ENCODE peak calls at places on chromosomes 5 and 9, in six cellular contexts. Z, I, B, T, H and M are unnamed samples. For H3K4me1, the result is how much of the 10 kb centered on the place peaks cover.

GRCh38 chr5:106331415-106331814 is 1339.3 kb downstream of the EFNA5 start:
- DNase-seq in Z (no peak), I (no peak), B (no peak), T (no peak), H (no peak), M (no peak)

GRCh38 chr5:163916376-163916775 is 411.0 kb downstream of the MAT2B start:
- DNase-seq in Z (peak), I (peak), B (no peak), T (no peak), H (no peak), M (no peak)

GRCh38 chr9:120680161-120680560 is 34.1 kb downstream of the MEGF9 start:
- DNase-seq in Z (no peak), I (no peak), B (no peak), T (no peak), H (no peak), M (no peak)

GRCh38 chr5:16844952-16845351 is 91.1 kb downstream of the MYO10 start:
- DNase-seq in Z (no peak), I (no peak), B (no peak), T (no peak), H (no peak), M (no peak)

GRCh38 chr5:151068571-151069197 is 12.2 kb downstream of the TNIP1 start:
- DNase-seq in Z (no peak), I (no peak), B (no peak), T (no peak), H (no peak), M (no peak)

GRCh38 chr5:4130819-4131218 is 535.2 kb downstream of the IRX1 start:
- DNase-seq in Z (no peak), I (no peak), B (peak), T (no peak), H (no peak), M (no peak)

GRCh38 chr5:68290260-68290674 is 74.7 kb downstream of the PIK3R1 start:
- DNase-seq in Z (no peak), I (no peak), B (no peak), T (peak), H (peak), M (no peak)

GRCh38 chr9:95491543-95492330 is 25.0 kb downstream of the PTCH1 start:
- DNase-seq in Z (no peak), I (no peak), B (no peak), T (no peak), H (no peak), M (no peak)

GRCh38 chr5:78016831-78017529 is 240.8 kb upstream of the TBCA start:
- DNase-seq in Z (no peak), I (no peak), B (peak), T (no peak), H (no peak), M (no peak)

GRCh38 chr5:178359738-178360137 is 127.1 kb upstream of the PHYKPL start:
- DNase-seq in Z (no peak), I (no peak), B (no peak), T (no peak), H (no peak), M (no peak)

GRCh38 chr9:20538956-20539355 is 83.3 kb downstream of the MLLT3 start:
- DNase-seq in Z (no peak), I (no peak), B (no peak), T (no peak), H (no peak), M (no peak)

GRCh38 chr9:5231212-5231611 is at the start of gene INSL4:
- DNase-seq in Z (no peak), I (no peak), B (no peak), T (no peak), H (no peak), M (no peak)

GRCh38 chr5:100464418-100464817 is 70.8 kb upstream of the FAM174A start:
- DNase-seq in Z (no peak), I (no peak), B (no peak), T (no peak), H (no peak), M (no peak)

GRCh38 chr5:44336708-44337107 is 52.5 kb downstream of the FGF10 start:
- DNase-seq in Z (no peak), I (no peak), B (no peak), T (no peak), H (no peak), M (no peak)

GRCh38 chr5:180785794-180786221 is 16.8 kb downstream of the MGAT1 start:
- DNase-seq in Z (no peak), I (peak), B (peak), T (peak), H (no peak), M (no peak)

GRCh38 chr5:97019435-97020117 is 83.7 kb downstream of the LNPEP start:
- DNase-seq in Z (no peak), I (peak), B (peak), T (no peak), H (no peak), M (no peak)

GRCh38 chr9:111794837-111795556 is at the start of gene SHOC1:
- DNase-seq in Z (no peak), I (no peak), B (no peak), T (no peak), H (no peak), M (no peak)

GRCh38 chr5:158525663-158526062 is 574.1 kb downstream of the EBF1 start:
- DNase-seq in Z (no peak), I (no peak), B (no peak), T (no peak), H (no peak), M (no peak)

GRCh38 chr5:26700759-26701384 is 337.5 kb downstream of the CDH9 start:
- DNase-seq in Z (no peak), I (no peak), B (peak), T (no peak), H (no peak), M (no peak)

GRCh38 chr5:102715405-102715804 is 39.7 kb upstream of the PAM start:
- DNase-seq in Z (no peak), I (peak), B (no peak), T (no peak), H (no peak), M (no peak)

GRCh38 chr5:158431369-158432029 is 572.6 kb upstream of the CLINT1 start:
- DNase-seq in Z (no peak), I (no peak), B (no peak), T (no peak), H (peak), M (no peak)

GRCh38 chr5:44640945-44641456 is 167.7 kb upstream of the MRPS30 start:
- DNase-seq in Z (no peak), I (no peak), B (no peak), T (no peak), H (no peak), M (no peak)

GRCh38 chr5:174514983-174515394 is 209.4 kb upstream of the MSX2 start:
- DNase-seq in Z (no peak), I (no peak), B (no peak), T (no peak), H (no peak), M (no peak)

GRCh38 chr5:72126796-72127195 is 19.5 kb downstream of the MAP1B start:
- DNase-seq in Z (no peak), I (no peak), B (no peak), T (no peak), H (no peak), M (no peak)

GRCh38 chr5:168076561-168076991 is 214.9 kb upstream of the WWC1 start:
- DNase-seq in Z (peak), I (no peak), B (peak), T (no peak), H (peak), M (peak)

GRCh38 chr5:138754699-138755057 is 1.5 kb downstream of the CTNNA1 start:
- DNase-seq in Z (no peak), I (no peak), B (no peak), T (no peak), H (no peak), M (no peak)

GRCh38 chr5:132704875-132705274 is 31.1 kb downstream of the IL4 start:
- DNase-seq in Z (no peak), I (peak), B (no peak), T (no peak), H (no peak), M (no peak)

GRCh38 chr5:91591076-91591475 is 208.0 kb upstream of the ARRDC3 start:
- DNase-seq in Z (no peak), I (no peak), B (peak), T (no peak), H (no peak), M (no peak)

GRCh38 chr5:92505925-92506324 is 1075.1 kb downstream of the NR2F1-AS1 start:
- DNase-seq in Z (no peak), I (peak), B (no peak), T (no peak), H (no peak), M (no peak)

GRCh38 chr5:98770158-98770910 is 3.1 kb upstream of the RGMB start:
- DNase-seq in Z (peak), I (peak), B (no peak), T (peak), H (peak), M (no peak)

GRCh38 chr9:72127753-72128152 is 21.5 kb upstream of the GDA start:
- DNase-seq in Z (no peak), I (no peak), B (no peak), T (no peak), H (no peak), M (no peak)

GRCh38 chr5:87119588-87119987 is 148.1 kb upstream of the RASA1 start:
- DNase-seq in Z (no peak), I (no peak), B (no peak), T (no peak), H (no peak), M (no peak)

GRCh38 chr9:34170252-34170915 is 8.5 kb upstream of the UBAP1 start:
- DNase-seq in Z (no peak), I (no peak), B (no peak), T (no peak), H (no peak), M (no peak)

GRCh38 chr5:155616779-155617392 is 603.3 kb downstream of the KIF4B start:
- DNase-seq in Z (no peak), I (no peak), B (peak), T (peak), H (no peak), M (no peak)

GRCh38 chr5:59180515-59180914 is 597.6 kb downstream of the RAB3C start:
- DNase-seq in Z (no peak), I (no peak), B (no peak), T (no peak), H (no peak), M (no peak)

GRCh38 chr5:170923910-170924620 is 62.2 kb downstream of the RANBP17 start:
- DNase-seq in Z (no peak), I (no peak), B (no peak), T (no peak), H (no peak), M (no peak)

GRCh38 chr5:14153932-14154646 is 10.9 kb downstream of the TRIO start:
- DNase-seq in Z (peak), I (peak), B (peak), T (peak), H (peak), M (no peak)

GRCh38 chr9:92138157-92138959 is 23.1 kb upstream of the SPTLC1 start:
- DNase-seq in Z (peak), I (peak), B (peak), T (peak), H (peak), M (no peak)

GRCh38 chr5:8907168-8907868 is 638.6 kb downstream of the SEMA5A start:
- DNase-seq in Z (no peak), I (no peak), B (no peak), T (no peak), H (no peak), M (no peak)

GRCh38 chr9:22103650-22104575 is 94.8 kb upstream of the CDKN2B start:
- DNase-seq in Z (no peak), I (no peak), B (no peak), T (no peak), H (no peak), M (no peak)
- H3K4me1 ChIP-seq in Z (under half), I (under half), B (under half), T (under half), H (under half), M (under half)

GRCh38 chr9:114387678-114388431 is at the start of gene AKNA:
- DNase-seq in Z (peak), I (peak), B (peak), T (peak), H (peak), M (no peak)
- TF ChIP-seq POLR2AphosphoS5 in Z (peak), I (peak), B (no peak), T (peak), H (peak), M (peak)

GRCh38 chr5:5146530-5147160 is 6.5 kb downstream of the ADAMTS16 start:
- DNase-seq in Z (no peak), I (no peak), B (no peak), T (no peak), H (no peak), M (no peak)
- H3K27ac ChIP-seq in Z (no peak), I (no peak), B (no peak), T (no peak), H (no peak), M (no peak)

GRCh38 chr9:136995370-136995769 is 998 bp downstream of the CLIC3 start:
- DNase-seq in Z (no peak), I (no peak), B (no peak), T (no peak), H (no peak), M (no peak)

GRCh38 chr9:136996361-136997281 is at the start of gene CLIC3:
- DNase-seq in Z (peak), I (no peak), B (peak), T (peak), H (no peak), M (no peak)

GRCh38 chr9:136997830-136998234 is 1.5 kb upstream of the CLIC3 start:
- DNase-seq in Z (peak), I (peak), B (no peak), T (no peak), H (no peak), M (no peak)

GRCh38 chr9:136995772-136996308 is 528 bp downstream of the CLIC3 start:
- DNase-seq in Z (peak), I (peak), B (no peak), T (peak), H (no peak), M (no peak)

DNA sequence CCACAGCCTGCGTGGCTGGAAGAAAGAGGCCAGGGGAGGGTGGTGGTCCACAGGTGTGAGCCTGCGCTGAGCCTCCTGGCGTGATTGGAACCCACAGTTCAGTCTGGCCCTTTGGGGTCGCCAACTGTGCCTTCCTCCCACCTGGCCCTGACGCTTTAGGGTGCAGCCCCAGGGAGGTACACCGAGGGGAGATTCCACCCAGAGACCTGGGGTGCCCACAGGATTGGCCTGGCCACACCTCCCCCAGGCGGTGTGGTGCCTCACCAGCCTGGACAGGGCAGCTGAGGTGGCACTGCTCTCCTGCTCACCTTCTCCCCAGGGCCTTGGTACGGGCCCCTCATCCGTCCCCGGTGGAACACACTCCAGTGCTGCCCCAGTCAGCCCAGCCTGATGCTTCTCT is 987 bp upstream of the CLIC3 start:
- DNase-seq in Z (no peak), I (no peak), B (no peak), T (no peak), H (no peak), M (no peak)
- H3K4me1 ChIP-seq in Z (half or more), I (under half), B (under half), T (half or more), H (under half), M (under half)

GRCh38 chr5:73908846-73909245 is 282.9 kb downstream of the ARHGEF28 start:
- DNase-seq in Z (no peak), I (no peak), B (no peak), T (no peak), H (no peak), M (no peak)
- TF ChIP-seq POLR2AphosphoS5 in Z (no peak), I (no peak), B (no peak), T (no peak), H (no peak), M (no peak)

GRCh38 chr9:134433909-134434895 is 107.9 kb downstream of the RXRA start:
- DNase-seq in Z (no peak), I (no peak), B (no peak), T (no peak), H (no peak), M (no peak)

GRCh38 chr9:134434896-134435506 is 108.7 kb downstream of the RXRA start:
- DNase-seq in Z (peak), I (peak), B (no peak), T (peak), H (peak), M (peak)

GRCh38 chr9:134431626-134432025 is 105.4 kb downstream of the RXRA start:
- DNase-seq in Z (no peak), I (no peak), B (no peak), T (no peak), H (no peak), M (no peak)

GRCh38 chr9:134432471-134432870 is 106.2 kb downstream of the RXRA start:
- DNase-seq in Z (peak), I (no peak), B (no peak), T (no peak), H (no peak), M (no peak)

GRCh38 chr9:134433101-134433500 is 106.8 kb downstream of the RXRA start:
- DNase-seq in Z (no peak), I (peak), B (no peak), T (peak), H (peak), M (no peak)
- H3K27ac ChIP-seq in Z (peak), I (no peak), B (no peak), T (peak), H (peak), M (peak)

GRCh38 chr9:16150501-16150900 is 597.7 kb downstream of the CCDC171 start:
- DNase-seq in Z (no peak), I (no peak), B (no peak), T (no peak), H (peak), M (no peak)

GRCh38 chr9:16153221-16153620 is 600.4 kb downstream of the CCDC171 start:
- DNase-seq in Z (no peak), I (no peak), B (no peak), T (no peak), H (no peak), M (no peak)

GRCh38 chr9:16154570-16155078 is 601.8 kb downstream of the CCDC171 start:
- DNase-seq in Z (no peak), I (peak), B (peak), T (peak), H (no peak), M (peak)

GRCh38 chr9:16150938-16151650 is 598.3 kb downstream of the CCDC171 start:
- DNase-seq in Z (no peak), I (no peak), B (no peak), T (no peak), H (no peak), M (no peak)

DNA sequence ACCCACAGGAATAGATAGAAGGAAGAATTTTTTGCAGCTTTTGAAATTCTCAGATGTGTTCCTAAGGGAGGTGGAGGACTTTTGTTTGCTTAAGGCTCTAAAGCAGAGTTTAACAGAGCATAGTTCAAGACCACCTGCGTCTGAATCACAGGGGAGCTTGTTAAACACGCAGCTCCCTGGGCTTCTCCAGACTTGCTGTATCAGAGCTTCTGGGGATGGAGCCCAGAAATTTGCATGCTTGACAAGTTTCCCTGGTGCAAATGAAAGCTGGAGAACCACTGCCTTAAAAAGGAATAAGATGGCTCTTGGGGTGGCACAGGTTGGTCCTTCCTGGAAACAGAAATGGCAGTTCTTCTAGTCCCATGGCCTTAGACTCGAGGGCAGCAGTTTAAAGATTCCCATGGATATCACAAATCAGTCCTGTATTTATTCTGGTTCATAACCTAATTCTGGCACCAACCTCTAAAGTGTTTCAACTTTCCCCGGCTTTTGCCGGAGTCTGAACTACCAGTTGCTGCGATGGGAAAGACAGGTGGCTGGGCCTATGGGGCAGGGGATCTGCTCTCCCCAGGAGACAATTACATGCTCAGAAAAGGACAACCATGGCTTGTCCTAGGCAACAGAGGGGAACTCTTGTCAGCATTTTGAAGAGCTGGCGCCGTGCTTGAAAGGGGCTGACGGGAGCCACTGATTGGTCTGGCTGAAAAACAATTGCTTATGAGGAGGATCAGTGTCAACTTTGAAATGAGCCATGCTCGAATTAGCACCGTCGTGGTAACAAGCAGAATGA is 599.6 kb downstream of the CCDC171 start:
- DNase-seq in Z (no peak), I (no peak), B (no peak), T (no peak), H (no peak), M (no peak)
- H3K4me1 ChIP-seq in Z (under half), I (under half), B (under half), T (under half), H (under half), M (under half)

GRCh38 chr5:43036409-43036808 is 3.7 kb downstream of the ANXA2R start:
- DNase-seq in Z (no peak), I (peak), B (no peak), T (no peak), H (no peak), M (no peak)

GRCh38 chr5:43036856-43037711 is 3.0 kb downstream of the ANXA2R start:
- DNase-seq in Z (no peak), I (peak), B (peak), T (no peak), H (no peak), M (no peak)

GRCh38 chr5:43037929-43038510 is 2.1 kb downstream of the ANXA2R start:
- DNase-seq in Z (peak), I (peak), B (peak), T (no peak), H (no peak), M (no peak)

GRCh38 chr5:43034591-43034968 is 5.5 kb downstream of the ANXA2R start:
- DNase-seq in Z (no peak), I (peak), B (peak), T (no peak), H (no peak), M (no peak)

DNA sequence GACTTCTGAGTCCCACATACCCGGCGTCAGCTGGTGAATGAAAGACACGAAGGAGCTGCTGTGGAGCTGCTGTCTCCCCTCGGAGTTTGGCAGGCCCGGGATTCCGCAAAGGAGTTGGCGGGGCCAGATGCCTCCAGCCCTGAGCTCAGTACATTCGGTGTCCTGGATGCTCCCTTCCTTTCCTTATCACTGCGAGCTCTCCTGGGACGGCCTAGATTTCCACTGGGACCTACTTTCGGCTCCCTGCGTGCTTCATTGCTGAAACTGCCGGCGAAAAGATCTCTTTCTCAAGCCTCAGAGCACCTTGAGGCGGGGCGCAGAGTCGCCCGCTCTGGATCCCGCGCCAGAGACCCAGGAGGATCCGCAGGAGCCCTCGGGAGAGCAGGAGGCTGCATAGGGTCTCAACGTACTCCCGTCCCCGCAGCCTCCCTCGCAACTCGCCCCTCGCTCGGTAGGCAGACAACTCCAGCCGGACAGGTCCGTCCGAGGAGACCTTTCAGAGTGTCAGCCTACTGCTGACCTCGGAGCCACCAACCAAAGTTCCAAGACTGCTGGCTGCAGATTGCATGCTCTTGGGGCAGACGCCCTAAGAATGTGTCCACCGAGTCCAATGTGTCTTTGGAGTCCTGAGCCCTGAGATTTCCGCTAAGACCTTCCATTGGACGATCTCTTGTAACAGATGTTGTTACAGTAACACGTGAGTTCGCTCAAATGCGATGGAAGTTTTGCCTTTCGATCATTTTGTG is 6.1 kb downstream of the ANXA2R start:
- DNase-seq in Z (no peak), I (peak), B (peak), T (no peak), H (no peak), M (no peak)
- TF ChIP-seq POLR2AphosphoS5 in Z (no peak), I (no peak), B (no peak), T (no peak), H (no peak), M (no peak)